ENCODE peak calls at places on chromosomes 5 and 9, in six cellular contexts. One of them, this sample, is unnamed.

GRCh38 chr9:102514541-102514940 is 480.6 kb upstream of the CYLC2 start:
- DNase-seq in HFF-Myc: no peak
- DNase-seq in RPMI7951: no peak
- DNase-seq in glutamatergic neuron: no peak
- DNase-seq in stimulated activated CD4-positive, alpha-beta T cell treated with anti-CD3 and anti-CD28 coated beads, Interleukin-2, amount 100 ng/mL, for 24 hours: no peak
- DNase-seq in brain microvascular endothelial cell: no peak
- DNase-seq in this sample: no peak

GRCh38 chr5:115366223-115366622 is 69.8 kb upstream of the CCDC112 start:
- DNase-seq in HFF-Myc: peak; percentile 93
- DNase-seq in RPMI7951: peak; percentile 98
- DNase-seq in glutamatergic neuron: no peak
- DNase-seq in stimulated activated CD4-positive, alpha-beta T cell treated with anti-CD3 and anti-CD28 coated beads, Interleukin-2, amount 100 ng/mL, for 24 hours: no peak
- DNase-seq in brain microvascular endothelial cell: peak; percentile 96
- DNase-seq in this sample: peak; percentile 38

GRCh38 chr5:133995903-133996563 is 8.7 kb downstream of the VDAC1 start:
- DNase-seq in HFF-Myc: no peak
- DNase-seq in RPMI7951: no peak
- DNase-seq in glutamatergic neuron: peak; percentile 68
- DNase-seq in stimulated activated CD4-positive, alpha-beta T cell treated with anti-CD3 and anti-CD28 coated beads, Interleukin-2, amount 100 ng/mL, for 24 hours: no peak
- DNase-seq in brain microvascular endothelial cell: no peak
- DNase-seq in this sample: no peak

GRCh38 chr9:120875954-120876841 is 790 bp downstream of the PHF19 start:
- DNase-seq in HFF-Myc: peak; percentile 52
- DNase-seq in RPMI7951: peak; percentile 95
- DNase-seq in glutamatergic neuron: peak; percentile 64
- DNase-seq in stimulated activated CD4-positive, alpha-beta T cell treated with anti-CD3 and anti-CD28 coated beads, Interleukin-2, amount 100 ng/mL, for 24 hours: peak; percentile 92
- DNase-seq in brain microvascular endothelial cell: peak; percentile 75
- DNase-seq in this sample: peak; percentile 93

GRCh38 chr5:88829773-88830172 is 53.2 kb downstream of the MEF2C start:
- DNase-seq in HFF-Myc: no peak
- DNase-seq in RPMI7951: no peak
- DNase-seq in glutamatergic neuron: no peak
- DNase-seq in stimulated activated CD4-positive, alpha-beta T cell treated with anti-CD3 and anti-CD28 coated beads, Interleukin-2, amount 100 ng/mL, for 24 hours: no peak
- DNase-seq in brain microvascular endothelial cell: no peak
- DNase-seq in this sample: no peak

GRCh38 chr9:89440951-89441654 is 56.8 kb downstream of the SEMA4D start:
- DNase-seq in HFF-Myc: no peak
- DNase-seq in RPMI7951: no peak
- DNase-seq in glutamatergic neuron: no peak
- DNase-seq in stimulated activated CD4-positive, alpha-beta T cell treated with anti-CD3 and anti-CD28 coated beads, Interleukin-2, amount 100 ng/mL, for 24 hours: no peak
- DNase-seq in brain microvascular endothelial cell: no peak
- DNase-seq in this sample: no peak

GRCh38 chr5:137699291-137700281 is 36.3 kb downstream of the KLHL3 start:
- DNase-seq in HFF-Myc: no peak
- DNase-seq in RPMI7951: no peak
- DNase-seq in glutamatergic neuron: no peak
- DNase-seq in stimulated activated CD4-positive, alpha-beta T cell treated with anti-CD3 and anti-CD28 coated beads, Interleukin-2, amount 100 ng/mL, for 24 hours: no peak
- DNase-seq in brain microvascular endothelial cell: no peak
- DNase-seq in this sample: no peak

GRCh38 chr9:35923927-35924763 is 14.9 kb downstream of the SPAAR start:
- DNase-seq in HFF-Myc: peak; percentile 75
- DNase-seq in RPMI7951: peak; percentile 96
- DNase-seq in glutamatergic neuron: no peak
- DNase-seq in stimulated activated CD4-positive, alpha-beta T cell treated with anti-CD3 and anti-CD28 coated beads, Interleukin-2, amount 100 ng/mL, for 24 hours: peak; percentile 54
- DNase-seq in brain microvascular endothelial cell: peak; percentile 96
- DNase-seq in this sample: peak; percentile 87

GRCh38 chr5:107558951-107559350 is 111.8 kb downstream of the EFNA5 start:
- DNase-seq in HFF-Myc: no peak
- DNase-seq in RPMI7951: no peak
- DNase-seq in glutamatergic neuron: peak; percentile 39
- DNase-seq in stimulated activated CD4-positive, alpha-beta T cell treated with anti-CD3 and anti-CD28 coated beads, Interleukin-2, amount 100 ng/mL, for 24 hours: no peak
- DNase-seq in brain microvascular endothelial cell: no peak
- DNase-seq in this sample: no peak

GRCh38 chr5:68898961-68899471 is 194.8 kb upstream of the SLC30A5 start:
- DNase-seq in HFF-Myc: peak; percentile 45
- DNase-seq in RPMI7951: peak; percentile 92
- DNase-seq in glutamatergic neuron: peak; percentile 71
- DNase-seq in stimulated activated CD4-positive, alpha-beta T cell treated with anti-CD3 and anti-CD28 coated beads, Interleukin-2, amount 100 ng/mL, for 24 hours: no peak
- DNase-seq in brain microvascular endothelial cell: peak; percentile 62
- DNase-seq in this sample: peak; percentile 66

GRCh38 chr9:134088064-134088725 is 20.4 kb upstream of the BRD3 start:
- DNase-seq in HFF-Myc: no peak
- DNase-seq in RPMI7951: peak; percentile 31
- DNase-seq in glutamatergic neuron: no peak
- DNase-seq in stimulated activated CD4-positive, alpha-beta T cell treated with anti-CD3 and anti-CD28 coated beads, Interleukin-2, amount 100 ng/mL, for 24 hours: no peak
- DNase-seq in brain microvascular endothelial cell: no peak
- DNase-seq in this sample: peak; percentile 31

GRCh38 chr5:96790851-96791513 is 16.8 kb downstream of the ERAP1 start:
- DNase-seq in HFF-Myc: no peak
- DNase-seq in RPMI7951: peak; percentile 37
- DNase-seq in glutamatergic neuron: no peak
- DNase-seq in stimulated activated CD4-positive, alpha-beta T cell treated with anti-CD3 and anti-CD28 coated beads, Interleukin-2, amount 100 ng/mL, for 24 hours: no peak
- DNase-seq in brain microvascular endothelial cell: peak; percentile 33
- DNase-seq in this sample: no peak

GRCh38 chr9:7721291-7721690 is 78.3 kb downstream of the DMAC1 start:
- DNase-seq in HFF-Myc: no peak
- DNase-seq in RPMI7951: no peak
- DNase-seq in glutamatergic neuron: no peak
- DNase-seq in stimulated activated CD4-positive, alpha-beta T cell treated with anti-CD3 and anti-CD28 coated beads, Interleukin-2, amount 100 ng/mL, for 24 hours: no peak
- DNase-seq in brain microvascular endothelial cell: no peak
- DNase-seq in this sample: no peak

GRCh38 chr5:112533315-112533867 is 114.3 kb upstream of the EPB41L4A start:
- DNase-seq in HFF-Myc: no peak
- DNase-seq in RPMI7951: no peak
- DNase-seq in glutamatergic neuron: no peak
- DNase-seq in stimulated activated CD4-positive, alpha-beta T cell treated with anti-CD3 and anti-CD28 coated beads, Interleukin-2, amount 100 ng/mL, for 24 hours: no peak
- DNase-seq in brain microvascular endothelial cell: no peak
- DNase-seq in this sample: peak; percentile 50